ENCODE peak calls at places on chromosomes 16 and 17, in five cellular contexts. One of them, this sample, is unnamed.

GRCh38 chr16:27595461-27595860 is 45.5 kb downstream of the KATNIP start:
- DNase-seq in WTC11: no peak
- DNase-seq in AG08395: no peak
- DNase-seq in mucosa of descending colon: no peak
- DNase-seq in tibial nerve: no peak
- DNase-seq in this sample: no peak

GRCh38 chr17:75130059-75130631 is 1.4 kb downstream of the NT5C start:
- DNase-seq in WTC11: no peak
- DNase-seq in AG08395: no peak
- DNase-seq in mucosa of descending colon: no peak
- DNase-seq in tibial nerve: no peak
- DNase-seq in this sample: no peak

GRCh38 chr16:29995911-29996772 is at the start of gene INO80E:
- DNase-seq in WTC11: peak
- DNase-seq in AG08395: peak
- DNase-seq in mucosa of descending colon: peak
- DNase-seq in tibial nerve: peak
- DNase-seq in this sample: peak

GRCh38 chr16:13168091-13168572 is 266.7 kb downstream of the SHISA9 start:
- DNase-seq in WTC11: peak
- DNase-seq in AG08395: no peak
- DNase-seq in mucosa of descending colon: no peak
- DNase-seq in tibial nerve: no peak
- DNase-seq in this sample: no peak

GRCh38 chr17:1829189-1829578 is 518 bp downstream of the SMYD4 start:
- DNase-seq in WTC11: peak
- DNase-seq in AG08395: peak
- DNase-seq in mucosa of descending colon: peak
- DNase-seq in tibial nerve: no peak
- DNase-seq in this sample: no peak

GRCh38 chr16:77271532-77272426 is 72.6 kb downstream of the SYCE1L start:
- DNase-seq in WTC11: no peak
- DNase-seq in AG08395: no peak
- DNase-seq in mucosa of descending colon: no peak
- DNase-seq in tibial nerve: no peak
- DNase-seq in this sample: no peak

GRCh38 chr16:58832496-58832895 is 98.4 kb upstream of the GOT2 start:
- DNase-seq in WTC11: no peak
- DNase-seq in AG08395: no peak
- DNase-seq in mucosa of descending colon: no peak
- DNase-seq in tibial nerve: no peak
- DNase-seq in this sample: no peak

GRCh38 chr16:15853021-15853420 is 3.8 kb downstream of the MYH11 start:
- DNase-seq in WTC11: no peak
- DNase-seq in AG08395: no peak
- DNase-seq in mucosa of descending colon: no peak
- DNase-seq in tibial nerve: no peak
- DNase-seq in this sample: no peak

GRCh38 chr17:73166731-73167581 is 2.1 kb downstream of the SSTR2 start:
- DNase-seq in WTC11: no peak
- DNase-seq in AG08395: no peak
- DNase-seq in mucosa of descending colon: no peak
- DNase-seq in tibial nerve: no peak
- DNase-seq in this sample: no peak

GRCh38 chr16:28280881-28281836 is 11.2 kb upstream of the SBK1 start:
- DNase-seq in WTC11: no peak
- DNase-seq in AG08395: no peak
- DNase-seq in mucosa of descending colon: no peak
- DNase-seq in tibial nerve: no peak
- DNase-seq in this sample: no peak

GRCh38 chr17:6711081-6711674 is 2.0 kb downstream of the SLC13A5 start:
- DNase-seq in WTC11: no peak
- DNase-seq in AG08395: no peak
- DNase-seq in mucosa of descending colon: no peak
- DNase-seq in tibial nerve: no peak
- DNase-seq in this sample: peak

GRCh38 chr17:36611345-36612072 is 10.1 kb downstream of the MRM1 start:
- DNase-seq in WTC11: no peak
- DNase-seq in AG08395: peak
- DNase-seq in mucosa of descending colon: no peak
- DNase-seq in tibial nerve: no peak
- DNase-seq in this sample: no peak

GRCh38 chr17:35161281-35161761 is 13.7 kb downstream of the UNC45B start:
- DNase-seq in WTC11: no peak
- DNase-seq in AG08395: no peak
- DNase-seq in mucosa of descending colon: no peak
- DNase-seq in tibial nerve: no peak
- DNase-seq in this sample: no peak

GRCh38 chr17:18301081-18301480 is 13.7 kb downstream of the TOP3A start:
- DNase-seq in WTC11: no peak
- DNase-seq in AG08395: no peak
- DNase-seq in mucosa of descending colon: no peak
- DNase-seq in tibial nerve: no peak
- DNase-seq in this sample: no peak

GRCh38 chr17:60863892-60864673 is 186.4 kb downstream of the BCAS3 start:
- DNase-seq in WTC11: no peak
- DNase-seq in AG08395: no peak
- DNase-seq in mucosa of descending colon: no peak
- DNase-seq in tibial nerve: no peak
- DNase-seq in this sample: no peak

GRCh38 chr17:77396610-77397009 is 255.8 kb downstream of the SEC14L1 start:
- DNase-seq in WTC11: no peak
- DNase-seq in AG08395: peak
- DNase-seq in mucosa of descending colon: no peak
- DNase-seq in tibial nerve: no peak
- DNase-seq in this sample: no peak

GRCh38 chr17:50093246-50093645 is 1.9 kb upstream of the PDK2 start:
- DNase-seq in WTC11: no peak
- DNase-seq in AG08395: no peak
- DNase-seq in mucosa of descending colon: no peak
- DNase-seq in tibial nerve: no peak
- DNase-seq in this sample: no peak

GRCh38 chr16:53518550-53519416 is 15.8 kb upstream of the AKTIP start:
- DNase-seq in WTC11: no peak
- DNase-seq in AG08395: no peak
- DNase-seq in mucosa of descending colon: peak
- DNase-seq in tibial nerve: peak
- DNase-seq in this sample: no peak

GRCh38 chr17:7107795-7108559 is 6.6 kb downstream of the ASGR2 start:
- DNase-seq in WTC11: no peak
- DNase-seq in AG08395: no peak
- DNase-seq in mucosa of descending colon: no peak
- DNase-seq in tibial nerve: no peak
- DNase-seq in this sample: no peak

GRCh38 chr16:52603015-52603414 is 56.1 kb upstream of the TOX3 start:
- DNase-seq in WTC11: no peak
- DNase-seq in AG08395: no peak
- DNase-seq in mucosa of descending colon: peak
- DNase-seq in tibial nerve: no peak
- DNase-seq in this sample: no peak

GRCh38 chr16:1713933-1714332 is 7.9 kb downstream of the MAPK8IP3 start:
- DNase-seq in WTC11: peak
- DNase-seq in AG08395: no peak
- DNase-seq in mucosa of descending colon: no peak
- DNase-seq in tibial nerve: no peak
- DNase-seq in this sample: no peak

GRCh38 chr17:1492249-1493206 is at the start of gene MYO1C:
- DNase-seq in WTC11: peak
- DNase-seq in AG08395: no peak
- DNase-seq in mucosa of descending colon: no peak
- DNase-seq in tibial nerve: no peak
- DNase-seq in this sample: no peak

GRCh38 chr16:85924675-85925074 is 25.7 kb downstream of the IRF8 start:
- DNase-seq in WTC11: no peak
- DNase-seq in AG08395: peak
- DNase-seq in mucosa of descending colon: no peak
- DNase-seq in tibial nerve: no peak
- DNase-seq in this sample: no peak

GRCh38 chr16:1913327-1914083 is 4.7 kb downstream of the HS3ST6 start:
- DNase-seq in WTC11: no peak
- DNase-seq in AG08395: no peak
- DNase-seq in mucosa of descending colon: peak
- DNase-seq in tibial nerve: no peak
- DNase-seq in this sample: peak

GRCh38 chr17:72529386-72529785 is 408.6 kb downstream of the SOX9 start:
- DNase-seq in WTC11: no peak
- DNase-seq in AG08395: no peak
- DNase-seq in mucosa of descending colon: peak
- DNase-seq in tibial nerve: no peak
- DNase-seq in this sample: no peak

GRCh38 chr17:4393806-4394205 is 27.3 kb upstream of the UBE2G1 start:
- DNase-seq in WTC11: no peak
- DNase-seq in AG08395: no peak
- DNase-seq in mucosa of descending colon: no peak
- DNase-seq in tibial nerve: no peak
- DNase-seq in this sample: no peak

GRCh38 chr17:20263595-20263994 is 203.7 kb downstream of the LGALS9B start:
- DNase-seq in WTC11: no peak
- DNase-seq in AG08395: peak
- DNase-seq in mucosa of descending colon: no peak
- DNase-seq in tibial nerve: no peak
- DNase-seq in this sample: no peak

This sample was measured in upper lobe of right lung.